ENCODE peak calls at places on chromosomes 2 and 18, in eight cellular contexts. Q, C, U, W, E, X, I and D are unnamed samples.

GRCh38 chr2:8849322-8849721 is 11.9 kb upstream of the KIDINS220 start:
- DNase-seq in W (no peak), X (no peak), U (no peak), I (no peak), C (no peak), E (no peak), Q (no peak), D (peak; percentile 78)

GRCh38 chr18:75376004-75376403 is 51.5 kb downstream of the SMIM21 start:
- DNase-seq in I (no peak), U (no peak), W (no peak), C (no peak), E (no peak), X (no peak), Q (no peak), D (no peak)

GRCh38 chr2:46849741-46850474 is 65.7 kb downstream of the MCFD2 start:
- DNase-seq in E (no peak), C (no peak), U (no peak), Q (no peak), W (no peak), X (no peak), I (no peak), D (peak; percentile 58)

GRCh38 chr18:53991202-53991601 is 233.3 kb downstream of the MBD2 start:
- DNase-seq in U (no peak), X (no peak), C (no peak), E (no peak), I (no peak), W (no peak), Q (no peak), D (peak; percentile 60)

GRCh38 chr2:163401481-163401880 is 334.3 kb downstream of the FIGN start:
- DNase-seq in W (no peak), E (no peak), Q (no peak), C (no peak), I (no peak), X (no peak), U (no peak), D (peak; percentile 57)

GRCh38 chr2:233814436-233814835 is 36.3 kb downstream of the MROH2A start:
- DNase-seq in C (no peak), I (no peak), X (no peak), W (no peak), U (peak; percentile 43), Q (peak; percentile 15), E (no peak), D (no peak)

GRCh38 chr2:58895849-58896248 is 654.7 kb upstream of the FANCL start:
- DNase-seq in U (no peak), C (no peak), X (no peak), E (no peak), W (no peak), Q (no peak), I (no peak), D (peak; percentile 6)

GRCh38 chr2:59584958-59585357 is 968.5 kb downstream of the BCL11A start:
- DNase-seq in U (no peak), W (peak; percentile 58), Q (no peak), I (peak; percentile 16), C (no peak), E (no peak), X (no peak), D (peak; percentile 9)

GRCh38 chr2:177771191-177771590 is 301.4 kb downstream of the PDE11A start:
- DNase-seq in Q (no peak), I (no peak), E (no peak), U (no peak), X (no peak), W (no peak), C (no peak), D (peak; percentile 34)

GRCh38 chr2:237824085-237824484 is 25.5 kb downstream of the RBM44 start:
- DNase-seq in X (no peak), E (no peak), U (no peak), W (no peak), I (no peak), Q (no peak), C (no peak), D (peak; percentile 53)

GRCh38 chr18:37422116-37422515 is 143.5 kb downstream of the CELF4 start:
- DNase-seq in X (no peak), Q (no peak), I (no peak), E (no peak), U (no peak), W (no peak), C (no peak), D (no peak)

GRCh38 chr2:183597841-183598240 is 473.6 kb downstream of the NUP35 start:
- DNase-seq in Q (no peak), W (no peak), U (no peak), X (no peak), C (no peak), I (no peak), E (no peak), D (peak; percentile 54)

GRCh38 chr18:69648486-69648885 is 247.8 kb downstream of the DOK6 start:
- DNase-seq in U (no peak), Q (no peak), C (no peak), X (no peak), I (no peak), E (no peak), W (no peak), D (no peak)

GRCh38 chr18:12608292-12608691 is 49.6 kb downstream of the SPIRE1 start:
- DNase-seq in Q (no peak), U (no peak), C (no peak), W (no peak), E (no peak), I (no peak), X (no peak), D (peak; percentile 79)

GRCh38 chr2:102206666-102207341 is 20.0 kb downstream of the IL1RL2 start:
- DNase-seq in I (no peak), Q (no peak), W (no peak), X (no peak), E (no peak), C (no peak), U (no peak), D (no peak)

GRCh38 chr18:48997985-48998831 is 47.4 kb upstream of the SMAD7 start:
- DNase-seq in Q (peak; percentile 93), C (no peak), E (no peak), I (peak; percentile 35), X (no peak), W (peak; percentile 44), U (peak; percentile 83), D (peak; percentile 97)

GRCh38 chr2:162581931-162582330 is 238.0 kb downstream of the GCA start:
- DNase-seq in W (no peak), X (no peak), Q (no peak), C (no peak), I (no peak), E (no peak), U (no peak), D (no peak)